ENCODE peak calls at places on chromosome 18, in seven cellular contexts. One of them, this sample, is unnamed.

GRCh38 chr18:65988371-65988770 is 237.6 kb downstream of the CDH7 start:
- DNase-seq in GM23338: no peak
- DNase-seq in RWPE1: no peak
- DNase-seq in body of pancreas: no peak
- DNase-seq in stomach: no peak
- DNase-seq in PC-3: no peak
- DNase-seq in psoas muscle: no peak
- DNase-seq in this sample: no peak

GRCh38 chr18:59516356-59517155 is 157.5 kb upstream of the LMAN1 start:
- DNase-seq in PC-3: peak; percentile 57
- DNase-seq in psoas muscle: no peak
- DNase-seq in GM23338: peak; percentile 41
- DNase-seq in stomach: no peak
- DNase-seq in body of pancreas: peak; percentile 39
- DNase-seq in RWPE1: peak; percentile 41
- DNase-seq in this sample: peak; percentile 78

GRCh38 chr18:59357928-59358327 is 1.1 kb downstream of the LMAN1 start:
- DNase-seq in body of pancreas: peak; percentile 30
- DNase-seq in stomach: no peak
- DNase-seq in GM23338: no peak
- DNase-seq in RWPE1: peak; percentile 16
- DNase-seq in PC-3: peak; percentile 84
- DNase-seq in psoas muscle: no peak
- DNase-seq in this sample: no peak

GRCh38 chr18:79575891-79576685 is 103.5 kb upstream of the CTDP1 start:
- DNase-seq in RWPE1: no peak
- DNase-seq in body of pancreas: peak; percentile 85
- DNase-seq in GM23338: no peak
- DNase-seq in psoas muscle: peak; percentile 68
- DNase-seq in PC-3: no peak
- DNase-seq in stomach: peak; percentile 78
- DNase-seq in this sample: no peak

GRCh38 chr18:6785411-6785810 is 55.9 kb downstream of the ARHGAP28 start:
- DNase-seq in RWPE1: no peak
- DNase-seq in PC-3: no peak
- DNase-seq in stomach: no peak
- DNase-seq in psoas muscle: no peak
- DNase-seq in GM23338: no peak
- DNase-seq in body of pancreas: no peak
- DNase-seq in this sample: no peak

GRCh38 chr18:45839415-45840395 is 14.2 kb downstream of the SIGLEC15 start:
- DNase-seq in body of pancreas: peak; percentile 47
- DNase-seq in RWPE1: no peak
- DNase-seq in GM23338: peak; percentile 76
- DNase-seq in PC-3: peak; percentile 62
- DNase-seq in psoas muscle: no peak
- DNase-seq in stomach: peak; percentile 67
- DNase-seq in this sample: no peak

GRCh38 chr18:59501876-59502221 is 142.8 kb upstream of the LMAN1 start:
- DNase-seq in psoas muscle: no peak
- DNase-seq in stomach: no peak
- DNase-seq in RWPE1: no peak
- DNase-seq in body of pancreas: no peak
- DNase-seq in GM23338: no peak
- DNase-seq in PC-3: no peak
- DNase-seq in this sample: no peak

GRCh38 chr18:30486856-30487255 is 555.7 kb downstream of the DSC3 start:
- DNase-seq in stomach: no peak
- DNase-seq in body of pancreas: no peak
- DNase-seq in psoas muscle: no peak
- DNase-seq in GM23338: no peak
- DNase-seq in RWPE1: no peak
- DNase-seq in PC-3: peak; percentile 33
- DNase-seq in this sample: no peak

GRCh38 chr18:48974304-48975220 is 23.8 kb upstream of the SMAD7 start:
- DNase-seq in RWPE1: no peak
- DNase-seq in stomach: no peak
- DNase-seq in GM23338: no peak
- DNase-seq in body of pancreas: peak; percentile 43
- DNase-seq in psoas muscle: peak; percentile 76
- DNase-seq in PC-3: no peak
- DNase-seq in this sample: no peak

GRCh38 chr18:30271716-30272115 is 770.8 kb downstream of the DSC3 start:
- DNase-seq in RWPE1: no peak
- DNase-seq in PC-3: peak; percentile 50
- DNase-seq in psoas muscle: no peak
- DNase-seq in GM23338: peak; percentile 59
- DNase-seq in stomach: no peak
- DNase-seq in body of pancreas: no peak
- DNase-seq in this sample: no peak

GRCh38 chr18:43931439-43931838 is 654.1 kb upstream of the SYT4 start:
- DNase-seq in stomach: no peak
- DNase-seq in RWPE1: no peak
- DNase-seq in body of pancreas: no peak
- DNase-seq in PC-3: no peak
- DNase-seq in psoas muscle: no peak
- DNase-seq in GM23338: no peak
- DNase-seq in this sample: no peak

GRCh38 chr18:6593142-6593889 is 136.2 kb upstream of the ARHGAP28 start:
- DNase-seq in body of pancreas: no peak
- DNase-seq in psoas muscle: no peak
- DNase-seq in GM23338: no peak
- DNase-seq in RWPE1: no peak
- DNase-seq in stomach: no peak
- DNase-seq in PC-3: no peak
- DNase-seq in this sample: no peak

GRCh38 chr18:74587446-74587845 is 10.2 kb upstream of the ZNF407 start:
- DNase-seq in psoas muscle: no peak
- DNase-seq in RWPE1: no peak
- DNase-seq in GM23338: no peak
- DNase-seq in body of pancreas: no peak
- DNase-seq in stomach: no peak
- DNase-seq in PC-3: no peak
- DNase-seq in this sample: no peak

GRCh38 chr18:62778976-62779869 is 63.9 kb downstream of the PHLPP1 start:
- DNase-seq in PC-3: no peak
- DNase-seq in GM23338: peak; percentile 54
- DNase-seq in stomach: no peak
- DNase-seq in RWPE1: no peak
- DNase-seq in psoas muscle: no peak
- DNase-seq in body of pancreas: no peak
- DNase-seq in this sample: no peak

GRCh38 chr18:35005963-35006577 is 35.1 kb upstream of the MAPRE2 start:
- DNase-seq in GM23338: peak; percentile 89
- DNase-seq in psoas muscle: no peak
- DNase-seq in body of pancreas: no peak
- DNase-seq in stomach: no peak
- DNase-seq in PC-3: peak; percentile 65
- DNase-seq in RWPE1: peak; percentile 31
- DNase-seq in this sample: no peak

DNA sequence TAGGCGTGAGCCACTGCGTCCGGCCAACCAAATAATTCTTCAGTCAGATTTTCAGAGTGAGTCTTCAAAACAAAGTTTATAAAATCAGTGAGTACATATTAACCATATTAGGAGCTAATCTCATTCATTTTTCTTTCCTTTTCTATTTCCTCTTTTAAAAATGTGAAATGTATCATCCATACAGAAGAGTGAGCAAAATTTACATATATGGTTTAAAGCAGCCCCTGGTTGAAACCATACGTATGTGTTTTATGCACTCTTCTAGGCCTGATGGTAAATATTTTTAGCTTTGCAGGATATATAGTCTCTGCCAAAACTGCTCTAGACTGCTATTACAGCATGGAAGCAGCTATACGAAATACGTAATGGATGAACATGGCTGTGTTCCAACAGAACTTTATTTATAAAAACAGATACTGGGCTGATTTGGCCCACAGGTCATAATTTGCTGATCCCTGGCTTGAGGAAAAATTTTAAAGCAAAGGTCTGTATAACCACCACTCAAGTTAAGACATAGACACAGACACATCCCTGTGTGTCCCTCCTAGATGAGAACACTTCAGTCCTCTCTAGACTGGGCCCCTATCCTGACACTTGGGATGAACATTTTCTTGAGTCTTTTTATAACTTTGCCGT is 42.5 kb upstream of the ATP8B1 start:
- DNase-seq in stomach: no peak
- DNase-seq in body of pancreas: no peak
- DNase-seq in psoas muscle: no peak
- DNase-seq in PC-3: no peak
- DNase-seq in GM23338: no peak
- DNase-seq in RWPE1: no peak
- DNase-seq in this sample: no peak
- H3K27ac ChIP-seq in stomach: peak overlapping the region; percentile 70
- H3K27ac ChIP-seq in body of pancreas: no peak overlapping the region
- H3K27ac ChIP-seq in psoas muscle: no peak overlapping the region
- H3K27ac ChIP-seq in PC-3: peak overlapping the region; percentile 13
- H3K27ac ChIP-seq in GM23338: no peak overlapping the region
- H3K27ac ChIP-seq in RWPE1: no peak overlapping the region
- H3K27ac ChIP-seq in this sample: no peak overlapping the region

GRCh38 chr18:24068945-24069693 is 54.6 kb downstream of the TTC39C start:
- DNase-seq in RWPE1: no peak
- DNase-seq in stomach: no peak
- DNase-seq in psoas muscle: no peak
- DNase-seq in PC-3: no peak
- DNase-seq in GM23338: no peak
- DNase-seq in body of pancreas: no peak
- DNase-seq in this sample: no peak
- H3K27ac ChIP-seq in RWPE1: no peak overlapping the region
- H3K27ac ChIP-seq in stomach: no peak overlapping the region
- H3K27ac ChIP-seq in psoas muscle: no peak overlapping the region
- H3K27ac ChIP-seq in PC-3: no peak overlapping the region
- H3K27ac ChIP-seq in GM23338: no peak overlapping the region
- H3K27ac ChIP-seq in body of pancreas: no peak overlapping the region
- H3K27ac ChIP-seq in this sample: no peak overlapping the region

GRCh38 chr18:67194886-67195285 is 321.6 kb downstream of the DSEL start:
- DNase-seq in GM23338: peak; percentile 36
- DNase-seq in stomach: no peak
- DNase-seq in PC-3: no peak
- DNase-seq in RWPE1: no peak
- DNase-seq in psoas muscle: no peak
- DNase-seq in body of pancreas: no peak
- DNase-seq in this sample: no peak
- H3K27ac ChIP-seq in GM23338: no peak overlapping the region
- H3K27ac ChIP-seq in stomach: no peak overlapping the region
- H3K27ac ChIP-seq in PC-3: no peak overlapping the region
- H3K27ac ChIP-seq in RWPE1: no peak overlapping the region
- H3K27ac ChIP-seq in psoas muscle: no peak overlapping the region
- H3K27ac ChIP-seq in body of pancreas: no peak overlapping the region
- H3K27ac ChIP-seq in this sample: no peak overlapping the region

DNA sequence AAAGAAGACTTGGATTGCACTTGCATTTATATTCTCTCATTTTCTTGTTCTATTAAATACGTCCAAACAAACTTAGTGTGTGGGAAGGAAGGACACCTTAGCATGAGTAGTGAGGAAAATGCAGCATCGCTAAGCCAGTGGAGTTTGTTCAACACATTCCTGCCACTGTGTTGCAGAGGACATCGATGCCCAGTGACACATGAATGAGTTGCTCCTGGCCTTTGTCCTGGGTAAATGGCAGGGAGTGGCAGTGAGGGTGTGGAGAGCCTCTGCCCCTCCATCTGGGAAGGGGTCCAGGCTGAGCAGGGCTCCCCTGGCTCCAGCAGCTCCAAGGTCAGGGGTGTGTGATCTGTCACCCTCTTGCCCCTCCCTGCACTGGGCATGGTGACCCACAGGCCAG is 75.9 kb downstream of the CABLES1 start:
- DNase-seq in body of pancreas: no peak
- DNase-seq in PC-3: peak; percentile 50
- DNase-seq in psoas muscle: no peak
- DNase-seq in RWPE1: no peak
- DNase-seq in stomach: no peak
- DNase-seq in GM23338: no peak
- DNase-seq in this sample: no peak
- H3K27ac ChIP-seq in body of pancreas: no peak overlapping the region
- H3K27ac ChIP-seq in PC-3: no peak overlapping the region
- H3K27ac ChIP-seq in psoas muscle: no peak overlapping the region
- H3K27ac ChIP-seq in RWPE1: no peak overlapping the region
- H3K27ac ChIP-seq in stomach: no peak overlapping the region
- H3K27ac ChIP-seq in GM23338: no peak overlapping the region
- H3K27ac ChIP-seq in this sample: no peak overlapping the region

This sample was measured in lung.